ENCODE peak calls at places on chromosomes 1 and 21, in five cellular contexts. One of them, this sample, is unnamed.

GRCh38 chr1:81463889-81464288 is 336.8 kb upstream of the ADGRL2 start:
- DNase-seq in MCF 10A: no peak
- DNase-seq in stomach: no peak
- DNase-seq in H9: no peak
- DNase-seq in BE2C: no peak
- DNase-seq in this sample: no peak

GRCh38 chr1:11731719-11732283 is 4.1 kb upstream of the AGTRAP start:
- DNase-seq in MCF 10A: no peak
- DNase-seq in stomach: peak
- DNase-seq in H9: peak
- DNase-seq in BE2C: peak
- DNase-seq in this sample: peak

GRCh38 chr1:152473887-152474537 is 36.6 kb upstream of the LCE5A start:
- DNase-seq in MCF 10A: peak
- DNase-seq in stomach: no peak
- DNase-seq in H9: no peak
- DNase-seq in BE2C: no peak
- DNase-seq in this sample: no peak

GRCh38 chr1:7865978-7866377 is 13.1 kb upstream of the UTS2 start:
- DNase-seq in MCF 10A: no peak
- DNase-seq in stomach: no peak
- DNase-seq in H9: no peak
- DNase-seq in BE2C: no peak
- DNase-seq in this sample: no peak

GRCh38 chr21:43884012-43884860 is 19.2 kb downstream of the AGPAT3 start:
- DNase-seq in MCF 10A: peak
- DNase-seq in stomach: peak
- DNase-seq in H9: peak
- DNase-seq in BE2C: peak
- DNase-seq in this sample: no peak

GRCh38 chr21:18318156-18318555 is 73.5 kb downstream of the CHODL start:
- DNase-seq in MCF 10A: peak
- DNase-seq in stomach: no peak
- DNase-seq in H9: no peak
- DNase-seq in BE2C: peak
- DNase-seq in this sample: no peak

GRCh38 chr1:2209400-2210083 is 15.0 kb upstream of the FAAP20 start:
- DNase-seq in MCF 10A: no peak
- DNase-seq in stomach: no peak
- DNase-seq in H9: no peak
- DNase-seq in BE2C: no peak
- DNase-seq in this sample: no peak

GRCh38 chr1:235648407-235648907 is 1.1 kb downstream of the GNG4 start:
- DNase-seq in MCF 10A: no peak
- DNase-seq in stomach: no peak
- DNase-seq in H9: no peak
- DNase-seq in BE2C: peak
- DNase-seq in this sample: no peak

GRCh38 chr1:63674238-63674864 is 81.1 kb downstream of the PGM1 start:
- DNase-seq in MCF 10A: peak
- DNase-seq in stomach: peak
- DNase-seq in H9: peak
- DNase-seq in BE2C: peak
- DNase-seq in this sample: peak

GRCh38 chr1:156789621-156790318 is 22.4 kb downstream of the PRCC start:
- DNase-seq in MCF 10A: no peak
- DNase-seq in stomach: no peak
- DNase-seq in H9: no peak
- DNase-seq in BE2C: no peak
- DNase-seq in this sample: no peak

GRCh38 chr1:224622831-224623230 is 6.7 kb downstream of the CNIH3 start:
- DNase-seq in MCF 10A: no peak
- DNase-seq in stomach: no peak
- DNase-seq in H9: no peak
- DNase-seq in BE2C: no peak
- DNase-seq in this sample: no peak

GRCh38 chr1:27394925-27395324 is 2.5 kb downstream of the GPR3 start:
- DNase-seq in MCF 10A: no peak
- DNase-seq in stomach: no peak
- DNase-seq in H9: no peak
- DNase-seq in BE2C: no peak
- DNase-seq in this sample: no peak

GRCh38 chr1:78570539-78570938 is 49.7 kb upstream of the IFI44L start:
- DNase-seq in MCF 10A: peak
- DNase-seq in stomach: no peak
- DNase-seq in H9: no peak
- DNase-seq in BE2C: no peak
- DNase-seq in this sample: peak

GRCh38 chr1:111151838-111152237 is 11.8 kb downstream of the CEPT1 start:
- DNase-seq in MCF 10A: no peak
- DNase-seq in stomach: no peak
- DNase-seq in H9: no peak
- DNase-seq in BE2C: no peak
- DNase-seq in this sample: no peak

GRCh38 chr1:34631126-34631525 is 123.7 kb upstream of the GJB5 start:
- DNase-seq in MCF 10A: no peak
- DNase-seq in stomach: no peak
- DNase-seq in H9: no peak
- DNase-seq in BE2C: no peak
- DNase-seq in this sample: no peak

GRCh38 chr1:151325646-151326429 is 1.4 kb downstream of the PI4KB start:
- DNase-seq in MCF 10A: no peak
- DNase-seq in stomach: no peak
- DNase-seq in H9: no peak
- DNase-seq in BE2C: no peak
- DNase-seq in this sample: no peak

GRCh38 chr1:222777463-222777862 is 37.4 kb upstream of the DISP1 start:
- DNase-seq in MCF 10A: peak
- DNase-seq in stomach: no peak
- DNase-seq in H9: no peak
- DNase-seq in BE2C: no peak
- DNase-seq in this sample: no peak

GRCh38 chr1:203338335-203339036 is 12.4 kb downstream of the FMOD start:
- DNase-seq in MCF 10A: peak
- DNase-seq in stomach: peak
- DNase-seq in H9: peak
- DNase-seq in BE2C: peak
- DNase-seq in this sample: peak

GRCh38 chr1:1111516-1112236 is 4.2 kb downstream of the C1orf159 start:
- DNase-seq in MCF 10A: no peak
- DNase-seq in stomach: no peak
- DNase-seq in H9: no peak
- DNase-seq in BE2C: no peak
- DNase-seq in this sample: no peak

GRCh38 chr1:102174259-102174863 is 177.6 kb upstream of the OLFM3 start:
- DNase-seq in MCF 10A: peak
- DNase-seq in stomach: no peak
- DNase-seq in H9: peak
- DNase-seq in BE2C: peak
- DNase-seq in this sample: peak

GRCh38 chr1:39900662-39901485 is 843 bp downstream of the MYCL start:
- DNase-seq in MCF 10A: no peak
- DNase-seq in stomach: peak
- DNase-seq in H9: peak
- DNase-seq in BE2C: peak
- DNase-seq in this sample: peak

GRCh38 chr21:45868488-45868887 is 113.1 kb upstream of the COL6A1 start:
- DNase-seq in MCF 10A: no peak
- DNase-seq in stomach: peak
- DNase-seq in H9: peak
- DNase-seq in BE2C: no peak
- DNase-seq in this sample: no peak

GRCh38 chr1:33007190-33008050 is 29.3 kb downstream of the AK2 start:
- DNase-seq in MCF 10A: peak
- DNase-seq in stomach: peak
- DNase-seq in H9: no peak
- DNase-seq in BE2C: peak
- DNase-seq in this sample: peak

GRCh38 chr1:206800411-206800810 is 28.1 kb upstream of the IL10 start:
- DNase-seq in MCF 10A: peak
- DNase-seq in stomach: no peak
- DNase-seq in H9: no peak
- DNase-seq in BE2C: no peak
- DNase-seq in this sample: no peak

GRCh38 chr1:44119525-44119924 is 904 bp downstream of the KLF17 start:
- DNase-seq in MCF 10A: no peak
- DNase-seq in stomach: no peak
- DNase-seq in H9: no peak
- DNase-seq in BE2C: no peak
- DNase-seq in this sample: no peak

GRCh38 chr1:18400347-18401102 is 80.2 kb upstream of the KLHDC7A start:
- DNase-seq in MCF 10A: no peak
- DNase-seq in stomach: no peak
- DNase-seq in H9: no peak
- DNase-seq in BE2C: no peak
- DNase-seq in this sample: no peak

GRCh38 chr1:169196566-169196965 is 90.1 kb downstream of the ATP1B1 start:
- DNase-seq in MCF 10A: no peak
- DNase-seq in stomach: no peak
- DNase-seq in H9: no peak
- DNase-seq in BE2C: no peak
- DNase-seq in this sample: no peak

DNA sequence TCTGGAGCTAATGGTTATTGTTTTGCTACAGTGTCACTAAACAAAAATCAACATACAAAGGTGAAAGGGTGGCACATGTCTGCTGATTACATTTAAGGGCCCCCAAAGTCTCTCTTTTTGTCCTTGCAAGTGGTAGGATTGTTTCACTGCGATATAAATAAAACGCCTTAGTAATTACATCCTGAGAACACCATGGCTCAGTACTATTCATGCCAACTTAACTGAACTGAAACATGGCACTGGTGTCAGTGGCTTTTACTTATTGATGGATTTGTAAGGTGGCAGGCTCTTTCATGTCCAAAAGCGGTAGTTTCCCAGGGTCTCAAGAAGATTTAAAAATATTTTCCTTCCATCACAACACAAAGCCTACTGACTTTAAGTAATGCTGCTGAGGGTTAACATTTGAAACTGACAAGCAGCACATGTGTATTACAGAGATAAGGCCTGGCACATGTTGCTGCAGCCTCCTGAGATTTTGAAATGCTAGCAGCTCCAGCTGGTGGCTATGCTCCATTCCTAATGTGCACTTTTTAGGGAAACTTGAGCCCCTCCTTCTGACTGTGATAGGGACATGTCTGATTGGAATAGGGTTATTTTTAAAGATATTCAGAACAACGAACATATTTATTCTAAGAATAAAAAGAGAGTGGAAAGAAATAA is 86.8 kb downstream of the ATP1B1 start:
- DNase-seq in MCF 10A: no peak
- DNase-seq in stomach: peak
- DNase-seq in H9: no peak
- DNase-seq in BE2C: peak
- DNase-seq in this sample: no peak
- TF ChIP-seq CTCF in MCF 10A: no peak
- TF ChIP-seq CTCF in stomach: no peak
- TF ChIP-seq CTCF in H9: no peak
- TF ChIP-seq CTCF in BE2C: peak
- TF ChIP-seq CTCF in this sample: no peak

GRCh38 chr1:106217765-106218164 is 838.7 kb upstream of the PRMT6 start:
- DNase-seq in MCF 10A: no peak
- DNase-seq in stomach: no peak
- DNase-seq in H9: no peak
- DNase-seq in BE2C: no peak
- DNase-seq in this sample: no peak
- TF ChIP-seq CTCF in MCF 10A: no peak
- TF ChIP-seq CTCF in stomach: no peak
- TF ChIP-seq CTCF in H9: peak
- TF ChIP-seq CTCF in BE2C: peak
- TF ChIP-seq CTCF in this sample: peak

DNA sequence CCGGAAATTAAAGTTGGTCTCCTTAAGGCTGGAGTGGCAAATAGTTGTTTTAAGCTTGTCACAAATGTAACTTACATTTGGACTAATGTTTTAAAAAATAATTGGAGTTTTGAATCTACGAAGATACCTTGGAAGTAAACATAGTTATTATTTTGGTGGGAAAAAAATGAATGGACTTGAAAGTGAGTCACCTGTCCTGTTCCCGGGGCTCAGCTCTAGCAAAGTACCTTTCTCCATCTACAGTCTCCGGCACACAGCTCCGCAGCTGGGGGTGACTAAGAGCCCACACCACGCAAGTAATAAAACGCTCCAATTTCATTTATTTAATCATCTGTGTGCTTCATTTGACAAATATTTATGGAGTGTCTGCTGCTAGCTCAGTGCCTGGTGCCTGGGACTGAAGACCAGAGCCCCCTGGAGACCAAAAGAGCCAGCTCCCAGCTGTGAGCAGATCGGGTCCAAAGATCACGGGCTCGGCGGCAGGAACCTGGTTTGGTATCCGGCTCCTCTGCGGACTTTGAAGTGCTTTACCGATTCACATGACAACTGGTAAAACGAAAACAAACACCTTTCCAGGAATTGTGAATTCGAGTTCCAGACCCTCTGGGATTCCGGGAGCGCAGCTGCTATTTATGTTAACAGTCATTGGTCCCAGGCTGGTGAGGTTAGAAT is 1.7 kb upstream of the RIPK4 start:
- DNase-seq in MCF 10A: peak
- DNase-seq in stomach: peak
- DNase-seq in H9: peak
- DNase-seq in BE2C: no peak
- DNase-seq in this sample: peak
- TF ChIP-seq CTCF in MCF 10A: peak
- TF ChIP-seq CTCF in stomach: no peak
- TF ChIP-seq CTCF in H9: peak
- TF ChIP-seq CTCF in BE2C: peak
- TF ChIP-seq CTCF in this sample: no peak

DNA sequence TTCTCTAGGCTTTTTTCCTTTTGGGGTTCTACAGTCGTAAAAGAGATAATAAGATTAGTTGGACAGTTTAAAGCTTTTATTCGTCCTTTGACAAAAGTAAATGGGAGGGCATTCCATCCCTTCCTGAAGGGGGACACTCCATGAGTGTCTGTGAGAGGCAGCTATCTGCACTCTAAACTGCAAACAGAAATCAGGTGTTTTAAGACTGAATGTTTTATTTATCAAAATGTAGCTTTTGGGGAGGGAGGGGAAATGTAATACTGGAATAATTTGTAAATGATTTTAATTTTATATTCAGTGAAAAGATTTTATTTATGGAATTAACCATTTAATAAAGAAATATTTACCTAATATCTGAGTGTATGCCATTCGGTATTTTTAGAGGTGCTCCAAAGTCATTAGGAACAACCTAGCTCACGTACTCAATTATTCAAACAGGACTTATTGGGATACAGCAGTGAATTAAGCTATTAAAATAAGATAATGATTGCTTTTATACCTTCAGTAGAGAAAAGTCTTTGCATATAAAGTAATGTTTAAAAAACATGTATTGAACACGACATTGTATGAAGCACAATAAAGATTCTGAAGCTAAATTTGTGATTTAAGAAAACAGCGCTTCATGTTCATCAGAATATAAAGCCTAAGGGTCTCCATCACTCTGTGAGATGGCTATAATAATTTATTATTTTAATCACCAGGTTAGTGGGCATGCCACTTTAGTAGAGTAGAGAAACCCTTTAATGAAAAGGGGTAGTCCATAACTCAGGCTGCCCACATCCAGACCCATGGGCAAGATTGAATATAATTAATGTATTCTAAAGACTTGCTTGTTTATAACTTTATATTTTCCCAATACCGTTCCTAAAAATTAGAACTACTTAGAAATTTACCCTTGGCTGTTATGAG is 3.0 kb downstream of the CCN1 start:
- DNase-seq in MCF 10A: no peak
- DNase-seq in stomach: no peak
- DNase-seq in H9: no peak
- DNase-seq in BE2C: no peak
- DNase-seq in this sample: no peak
- TF ChIP-seq CTCF in MCF 10A: no peak
- TF ChIP-seq CTCF in stomach: no peak
- TF ChIP-seq CTCF in H9: no peak
- TF ChIP-seq CTCF in BE2C: no peak
- TF ChIP-seq CTCF in this sample: no peak